ENCODE peak calls at places on chromosomes 11 and 22, in four cellular contexts. O is RWPE1, Y is psoas muscle, S is aorta. F is an unnamed sample.

GRCh38 chr11:69902337-69902736 is 83.1 kb upstream of the FGF3 start:
- DNase-seq in O (no peak), S (peak), Y (no peak), F (peak)

GRCh38 chr11:124759268-124760204 is 2.6 kb downstream of the ESAM start:
- DNase-seq in S (no peak), Y (peak), O (no peak), F (no peak)

GRCh38 chr11:130218501-130218900 is 58.9 kb downstream of the ST14 start:
- DNase-seq in Y (no peak), O (no peak), S (no peak), F (peak)

GRCh38 chr11:71432761-71433647 is 15.2 kb downstream of the DHCR7 start:
- DNase-seq in Y (no peak), O (no peak), S (no peak), F (no peak)

GRCh38 chr11:116263770-116264169 is 509.0 kb downstream of the BUD13 start:
- DNase-seq in Y (no peak), S (no peak), O (no peak), F (no peak)

GRCh38 chr11:109150603-109151002 is 271.4 kb upstream of the C11orf87 start:
- DNase-seq in S (no peak), Y (no peak), O (no peak), F (no peak)

GRCh38 chr11:125370561-125371389 is 125.3 kb downstream of the FEZ1 start:
- DNase-seq in O (no peak), S (no peak), Y (no peak), F (no peak)

GRCh38 chr11:60924906-60925684 is 835 bp downstream of the TMEM132A start:
- DNase-seq in Y (no peak), O (no peak), S (no peak), F (no peak)

GRCh38 chr22:26174280-26174679 is 5.0 kb downstream of the SEZ6L start:
- DNase-seq in S (no peak), O (no peak), Y (no peak), F (no peak)

GRCh38 chr11:91984033-91984568 is 240.5 kb upstream of the FAT3 start:
- DNase-seq in O (no peak), S (no peak), Y (no peak), F (no peak)

GRCh38 chr11:46658259-46658658 is 40.9 kb downstream of the ATG13 start:
- DNase-seq in O (no peak), Y (peak), S (no peak), F (no peak)

GRCh38 chr22:50310209-50310722 is 2.8 kb upstream of the PLXNB2 start:
- DNase-seq in Y (no peak), O (no peak), S (peak), F (no peak)

GRCh38 chr11:111438846-111439520 is 59.9 kb upstream of the POU2AF1 start:
- DNase-seq in O (no peak), S (peak), Y (no peak), F (no peak)

GRCh38 chr22:50481440-50482106 is at the start of gene ADM2:
- DNase-seq in S (no peak), O (no peak), Y (no peak), F (no peak)

GRCh38 chr11:118621898-118622375 is 14.5 kb downstream of the PHLDB1 start:
- DNase-seq in S (no peak), Y (no peak), O (no peak), F (peak)

GRCh38 chr11:8863838-8864237 is 47.2 kb upstream of the AKIP1 start:
- DNase-seq in S (no peak), Y (no peak), O (no peak), F (no peak)

DNA sequence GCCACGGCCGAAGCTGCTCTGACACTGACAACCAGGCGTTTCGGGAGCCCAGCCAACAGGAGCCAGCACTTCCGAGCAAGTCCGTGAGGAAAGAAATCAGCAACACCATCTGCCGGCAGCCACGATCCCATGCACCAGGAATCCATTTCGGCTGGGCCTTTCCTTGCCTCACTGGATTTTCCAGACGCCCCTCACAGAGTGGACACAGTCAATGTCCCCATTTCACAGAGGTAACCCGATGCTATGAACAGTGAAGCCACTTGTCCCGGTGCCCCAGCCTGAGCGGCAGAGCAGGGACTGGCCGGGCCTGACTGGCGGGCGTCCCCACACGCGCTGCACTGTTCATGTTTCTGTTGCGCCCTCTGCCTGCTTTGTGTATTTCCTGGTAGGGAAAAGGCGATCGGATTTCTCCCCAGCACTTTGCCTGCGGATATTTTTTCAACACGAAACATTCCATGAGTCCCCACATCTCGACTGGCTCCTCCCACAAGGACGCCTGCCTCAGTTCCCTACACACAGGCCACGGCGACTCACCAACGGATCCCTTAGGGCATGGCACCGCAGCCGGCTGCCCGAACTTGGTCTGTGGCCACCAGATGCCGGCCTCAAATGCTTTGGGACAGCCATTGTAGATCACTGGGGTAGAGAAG is 55.3 kb downstream of the TRMU start:
- DNase-seq in Y (peak), S (no peak), O (peak), F (no peak)
- H3K27ac ChIP-seq in Y (peak), S (no peak), O (peak), F (peak)

DNA sequence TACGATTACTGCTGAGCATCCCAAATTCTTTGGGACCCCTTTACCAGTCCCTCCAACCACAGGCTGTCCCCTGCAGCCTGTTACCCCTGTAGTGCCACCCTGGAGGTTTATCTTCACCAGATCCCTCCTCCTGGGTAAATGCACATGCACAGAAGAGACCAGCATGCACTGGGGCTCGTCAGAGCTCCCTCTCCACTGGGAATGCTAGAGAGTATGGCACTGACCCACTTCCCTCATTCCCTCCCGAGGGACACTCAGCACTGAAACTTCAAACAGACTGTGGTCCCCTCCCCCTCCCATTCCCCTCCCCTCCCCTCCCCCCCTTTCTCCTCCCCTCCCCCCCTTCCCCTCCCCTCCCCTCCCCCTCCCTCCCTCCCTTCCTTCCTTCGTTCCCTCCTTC is 49.1 kb downstream of the C11orf91 start:
- DNase-seq in S (no peak), O (no peak), Y (no peak), F (no peak)
- H3K27ac ChIP-seq in S (no peak), O (no peak), Y (no peak), F (no peak)

GRCh38 chr11:107859459-107860239 is 1.1 kb upstream of the SLC35F2 start:
- DNase-seq in S (peak), O (peak), Y (peak), F (peak)
- H3K27ac ChIP-seq in S (no peak), O (peak), Y (no peak), F (peak)

GRCh38 chr22:42976131-42976530 is 38.8 kb downstream of the PACSIN2 start:
- DNase-seq in O (no peak), Y (no peak), S (no peak), F (no peak)
- H3K27ac ChIP-seq in O (no peak), Y (no peak), S (no peak), F (no peak)

DNA sequence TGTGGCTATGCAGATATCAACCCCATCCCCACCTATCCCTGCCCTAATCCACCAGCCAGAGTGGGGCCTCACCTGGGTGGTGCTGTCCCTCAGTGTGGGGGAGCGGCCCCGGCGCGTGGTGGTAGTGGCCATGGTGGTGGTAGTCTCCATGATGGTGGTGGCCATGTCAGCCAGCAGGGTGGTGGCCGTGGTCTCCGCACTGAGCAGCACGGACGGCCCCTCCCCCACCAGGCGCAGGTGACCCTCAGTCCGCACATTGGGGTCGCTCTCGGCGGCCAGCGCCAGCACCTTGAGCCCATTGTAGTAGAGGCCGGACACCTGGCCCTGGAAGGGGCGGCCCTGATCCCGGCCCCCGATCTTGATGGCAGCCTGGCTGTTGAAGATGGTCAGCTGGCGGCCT is 31.7 kb downstream of the SLC22A12 start:
- DNase-seq in Y (no peak), O (no peak), S (no peak), F (no peak)
- H3K27ac ChIP-seq in Y (no peak), O (no peak), S (no peak), F (no peak)

GRCh38 chr11:62710001-62710345 is 2.5 kb downstream of the GNG3 start:
- DNase-seq in Y (peak), O (no peak), S (peak), F (no peak)
- H3K27ac ChIP-seq in Y (peak), O (peak), S (peak), F (peak)

GRCh38 chr11:44955019-44955738 is 4.5 kb upstream of the TP53I11 start:
- DNase-seq in S (no peak), O (peak), Y (peak), F (no peak)
- H3K27ac ChIP-seq in S (no peak), O (peak), Y (no peak), F (peak)

GRCh38 chr11:10887307-10887706 is 29.5 kb upstream of the ZBED5 start:
- DNase-seq in Y (no peak), O (no peak), S (no peak), F (no peak)
- H3K27ac ChIP-seq in Y (peak), O (no peak), S (peak), F (no peak)

GRCh38 chr11:122155765-122156527 is 39.9 kb upstream of the BLID start:
- DNase-seq in O (no peak), Y (no peak), S (no peak), F (no peak)

GRCh38 chr11:122150484-122151124 is 34.6 kb upstream of the BLID start:
- DNase-seq in Y (no peak), S (no peak), O (no peak), F (no peak)

GRCh38 chr11:122155001-122155400 is 39.0 kb upstream of the BLID start:
- DNase-seq in O (no peak), S (no peak), Y (no peak), F (no peak)

GRCh38 chr11:122154227-122154626 is 38.2 kb upstream of the BLID start:
- DNase-seq in Y (no peak), O (no peak), S (no peak), F (no peak)

DNA sequence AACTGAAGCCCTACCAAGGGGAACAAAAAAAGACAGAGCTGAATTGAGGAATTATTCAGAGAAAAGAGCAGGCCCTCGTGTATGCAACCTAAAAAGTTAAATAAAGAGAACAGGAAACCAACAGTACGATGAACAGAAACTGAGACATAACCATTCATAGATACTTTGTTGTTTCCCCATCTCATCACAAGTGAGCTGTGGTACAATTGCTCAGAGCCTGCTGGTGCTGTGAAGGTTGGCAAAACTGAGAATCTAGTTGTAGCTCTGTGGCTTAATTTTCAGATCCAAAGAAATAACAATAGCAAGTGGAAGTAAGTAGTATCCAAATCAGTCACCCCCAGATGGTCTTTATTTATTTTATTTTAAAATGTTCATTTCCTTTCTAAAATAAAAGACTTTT is 37.7 kb upstream of the BLID start:
- DNase-seq in O (no peak), S (no peak), Y (no peak), F (no peak)
- H3K27ac ChIP-seq in O (peak), S (no peak), Y (no peak), F (peak)

DNA sequence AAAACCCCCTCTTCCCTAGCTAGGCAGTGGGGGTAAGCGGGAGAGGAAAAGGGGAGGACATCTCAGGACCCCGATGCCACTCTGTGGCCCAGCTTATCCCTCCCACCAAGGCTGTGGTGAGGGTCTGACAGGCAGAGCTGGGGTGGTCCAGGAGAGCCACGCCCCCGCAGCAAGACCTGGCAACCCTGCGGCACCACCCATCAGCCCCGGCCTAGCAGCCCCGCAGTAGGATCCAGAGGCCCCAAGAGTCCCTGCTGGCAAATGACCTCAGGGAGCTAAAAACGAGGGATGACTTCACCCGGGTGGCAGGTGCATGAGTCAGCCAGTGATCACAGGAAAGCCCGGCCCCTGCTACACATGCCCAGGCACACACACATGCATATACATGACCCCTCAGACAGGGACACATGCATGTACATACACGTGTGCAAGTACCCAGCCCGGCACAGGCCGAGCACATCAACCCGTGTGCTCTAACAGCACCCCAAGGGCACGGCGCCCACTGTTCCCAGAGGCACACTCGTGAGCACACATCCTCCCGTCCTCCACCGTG is 32.3 kb downstream of the ARVCF start:
- DNase-seq in Y (peak), O (peak), S (peak), F (no peak)
- H3K27ac ChIP-seq in Y (peak), O (peak), S (peak), F (peak)

F was measured in RWPE2.